ENCODE peak calls at places on chromosomes 7 and 10, in seven cellular contexts. A is ovary, D is heart right ventricle, N is uterus, X is astrocyte, M is mammary epithelial cell, S is Peyer's patch. K is an unnamed sample.

GRCh38 chr7:35036361-35037171 is 719 bp downstream of the DPY19L1 start:
- DNase-seq in A (peak; percentile 51), D (peak; percentile 55), N (peak; percentile 50), X (peak; percentile 56), M (peak; percentile 42), S (peak; percentile 69), K (peak; percentile 75)

GRCh38 chr7:27520828-27521790 is 141.6 kb downstream of the HIBADH start:
- DNase-seq in A (peak; percentile 69), D (peak; percentile 12), N (peak; percentile 79), X (peak; percentile 3), M (no peak), S (no peak), K (no peak)

GRCh38 chr7:24469118-24469517 is 104.1 kb upstream of the PALS2 start:
- DNase-seq in A (no peak), D (no peak), N (no peak), X (no peak), M (no peak), S (no peak), K (no peak)

GRCh38 chr7:44282601-44283171 is 42.7 kb downstream of the CAMK2B start:
- DNase-seq in A (peak; percentile 8), D (no peak), N (peak; percentile 6), X (no peak), M (no peak), S (peak; percentile 25), K (peak; percentile 62)

GRCh38 chr7:74006032-74006431 is 21.9 kb upstream of the ELN start:
- DNase-seq in A (no peak), D (no peak), N (no peak), X (no peak), M (no peak), S (no peak), K (no peak)

GRCh38 chr10:114856544-114857287 is 35.1 kb downstream of the FHIP2A start:
- DNase-seq in A (no peak), D (no peak), N (no peak), X (peak; percentile 91), M (peak; percentile 50), S (no peak), K (no peak)

GRCh38 chr7:150801946-150802771 is 1.6 kb downstream of the TMEM176A start:
- DNase-seq in A (no peak), D (no peak), N (no peak), X (no peak), M (no peak), S (no peak), K (peak; percentile 70)

GRCh38 chr10:104680467-104681401 is 39.6 kb downstream of the SORCS3 start:
- DNase-seq in A (peak; percentile 24), D (no peak), N (peak; percentile 19), X (no peak), M (no peak), S (no peak), K (no peak)

GRCh38 chr7:151385626-151386300 is 24.1 kb downstream of the WDR86 start:
- DNase-seq in A (no peak), D (no peak), N (no peak), X (no peak), M (no peak), S (peak; percentile 30), K (no peak)

GRCh38 chr7:44390701-44391100 is 65.3 kb upstream of the CAMK2B start:
- DNase-seq in A (no peak), D (no peak), N (no peak), X (no peak), M (no peak), S (no peak), K (peak; percentile 57)

GRCh38 chr10:71048995-71049650 is 160.8 kb upstream of the PCBD1 start:
- DNase-seq in A (no peak), D (no peak), N (no peak), X (no peak), M (no peak), S (no peak), K (no peak)

GRCh38 chr7:94436018-94436604 is 41.4 kb downstream of the COL1A2 start:
- DNase-seq in A (peak; percentile 84), D (peak; percentile 80), N (peak; percentile 66), X (no peak), M (peak; percentile 47), S (no peak), K (no peak)

GRCh38 chr10:133466683-133467275 is 13.0 kb downstream of the SCART1 start:
- DNase-seq in A (no peak), D (no peak), N (no peak), X (no peak), M (no peak), S (no peak), K (peak; percentile 55)

GRCh38 chr7:27651702-27652101 is 11.0 kb downstream of the HIBADH start:
- DNase-seq in A (no peak), D (no peak), N (no peak), X (peak; percentile 45), M (no peak), S (no peak), K (no peak)

GRCh38 chr10:27446091-27446918 is 57.8 kb upstream of the RAB18 start:
- DNase-seq in A (no peak), D (no peak), N (no peak), X (peak; percentile 7), M (peak; percentile 31), S (no peak), K (no peak)

GRCh38 chr10:30456262-30456661 is 22.3 kb downstream of the MAP3K8 start:
- DNase-seq in A (no peak), D (no peak), N (no peak), X (no peak), M (no peak), S (no peak), K (no peak)

GRCh38 chr10:78899996-78900714 is 168.6 kb upstream of the ZMIZ1 start:
- DNase-seq in A (peak; percentile 64), D (peak; percentile 51), N (peak; percentile 45), X (no peak), M (no peak), S (no peak), K (peak; percentile 81)

GRCh38 chr10:125859128-125859817 is 21.8 kb downstream of the DHX32 start:
- DNase-seq in A (no peak), D (no peak), N (no peak), X (no peak), M (no peak), S (no peak), K (no peak)

GRCh38 chr10:10942441-10942840 is 75.2 kb upstream of the CELF2 start:
- DNase-seq in A (no peak), D (no peak), N (no peak), X (peak; percentile 4), M (no peak), S (no peak), K (no peak)

GRCh38 chr10:122019414-122019975 is 30.5 kb downstream of the TACC2 start:
- DNase-seq in A (no peak), D (no peak), N (no peak), X (no peak), M (peak; percentile 81), S (peak; percentile 92), K (no peak)

GRCh38 chr10:73586583-73586984 is 4.6 kb downstream of the USP54 start:
- DNase-seq in A (peak; percentile 39), D (peak; percentile 45), N (no peak), X (peak; percentile 89), M (peak; percentile 66), S (no peak), K (no peak)
- TF ChIP-seq CTCF in A (no peak), D (no peak), N (no peak), X (no peak), M (no peak), S (no peak), K (no peak)

DNA sequence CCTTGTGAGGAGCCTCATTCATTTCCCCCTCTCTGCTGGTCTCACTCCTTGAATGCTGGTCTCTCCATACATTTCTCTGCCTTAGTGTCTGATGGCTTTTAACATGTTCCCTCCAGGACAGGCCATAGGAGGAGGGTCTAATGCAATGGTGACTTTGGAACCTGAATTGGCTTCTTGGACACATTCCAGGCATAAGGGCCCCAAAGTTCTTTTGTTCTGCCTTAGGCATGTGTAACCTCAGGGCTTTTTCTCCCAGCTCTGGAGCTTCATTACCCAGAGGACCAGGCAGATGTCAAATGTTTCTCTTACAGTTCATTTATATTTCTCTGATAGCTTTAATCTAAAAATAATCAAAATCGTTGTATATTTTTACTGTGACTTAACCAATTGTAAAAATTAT is 162.6 kb downstream of the SDK1 start:
- DNase-seq in A (no peak), D (no peak), N (no peak), X (no peak), M (no peak), S (no peak), K (no peak)
- H3K27ac ChIP-seq in A (no peak overlapping the region), D (no peak overlapping the region), N (no peak overlapping the region), X (no peak overlapping the region), M (no peak overlapping the region), S (no peak overlapping the region), K (no peak overlapping the region)

GRCh38 chr7:117323877-117324699 is 1.2 kb upstream of the WNT2 start:
- DNase-seq in A (peak; percentile 28), D (peak; percentile 36), N (peak; percentile 73), X (peak; percentile 73), M (peak; percentile 25), S (peak; percentile 55), K (no peak)
- H3K4me3 ChIP-seq in A (peak overlapping the region; percentile 35), D (peak overlapping the region; percentile 30), N (peak overlapping the region; percentile 36), X (peak overlapping the region; percentile 63), M (peak overlapping the region; percentile 46), S (peak overlapping the region; percentile 44), K (peak overlapping the region; percentile 78)

GRCh38 chr7:1977876-1978441 is 254.8 kb downstream of the MAD1L1 start:
- DNase-seq in A (no peak), D (no peak), N (no peak), X (no peak), M (no peak), S (no peak), K (no peak)

GRCh38 chr7:1978656-1979590 is 253.8 kb downstream of the MAD1L1 start:
- DNase-seq in A (no peak), D (no peak), N (no peak), X (no peak), M (no peak), S (peak; percentile 19), K (no peak)

GRCh38 chr7:1975179-1975578 is 257.6 kb downstream of the MAD1L1 start:
- DNase-seq in A (no peak), D (no peak), N (no peak), X (no peak), M (no peak), S (peak; percentile 44), K (no peak)

GRCh38 chr7:1975581-1975980 is 257.2 kb downstream of the MAD1L1 start:
- DNase-seq in A (no peak), D (no peak), N (no peak), X (no peak), M (no peak), S (no peak), K (no peak)

DNA sequence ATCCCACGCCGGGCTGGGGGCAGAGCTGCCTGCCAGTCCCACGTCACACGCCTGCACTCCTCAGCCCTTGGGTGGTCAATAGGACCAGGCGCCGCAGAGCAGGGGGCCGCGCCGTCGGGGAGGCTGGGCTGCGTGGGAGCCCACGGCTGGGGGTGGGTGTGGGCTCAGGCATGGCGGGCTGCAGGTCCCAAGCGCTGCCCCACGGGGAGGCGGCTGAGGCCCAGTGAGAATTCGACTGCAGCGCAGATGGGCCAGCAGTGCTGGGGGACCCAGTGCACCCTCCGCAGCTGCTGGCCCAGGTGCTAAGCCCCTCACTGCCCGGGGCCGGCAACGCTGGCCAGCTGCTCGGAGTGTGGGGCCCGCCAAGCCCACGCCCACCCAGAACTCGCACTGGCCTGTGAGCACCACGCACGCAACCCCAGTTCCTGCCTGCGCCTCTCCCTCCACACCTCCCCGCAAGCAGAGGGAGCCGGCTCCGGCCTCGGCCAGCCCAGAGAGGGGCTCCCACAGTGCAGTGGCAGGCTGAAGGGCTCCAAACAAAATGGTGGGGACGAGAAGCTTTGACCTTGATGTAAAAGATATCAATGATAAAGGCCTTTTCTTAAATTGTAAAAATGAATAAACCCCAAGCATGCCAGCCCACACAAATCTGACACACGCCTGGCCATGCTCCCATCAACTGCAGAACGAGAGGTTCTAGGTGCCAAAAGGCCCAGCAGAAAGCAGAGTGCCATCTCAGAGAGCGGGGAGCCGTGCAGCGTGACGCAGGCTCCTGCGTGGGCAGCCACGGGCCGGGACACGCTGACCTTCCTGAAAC is 255.5 kb downstream of the MAD1L1 start:
- DNase-seq in A (no peak), D (no peak), N (no peak), X (no peak), M (no peak), S (no peak), K (no peak)
- TF ChIP-seq CTCF in A (no peak), D (no peak), N (no peak), X (no peak), M (no peak), S (no peak), K (no peak)

K was measured in coronary artery.